ENCODE peak calls at places on chromosome 11, in six cellular contexts. A is activated gamma-delta T cell treated with Interleukin-2 at 50 U/mL for 16 hours, D is fibroblast of the conjunctiva, T is cardiac muscle cell, U is amniotic stem cell, L is AG10803. I is an unnamed sample.

GRCh38 chr11:76770642-76771445 is 12.3 kb upstream of the TSKU start:
- DNase-seq in D (no peak), A (no peak), T (no peak), L (peak), U (peak), I (peak)

GRCh38 chr11:122642971-122643370 is 12.6 kb upstream of the UBASH3B start:
- DNase-seq in U (no peak), A (no peak), L (no peak), D (no peak), T (no peak), I (no peak)

GRCh38 chr11:131978351-131978750 is 607.9 kb downstream of the NTM start:
- DNase-seq in A (no peak), D (no peak), L (no peak), T (no peak), U (no peak), I (no peak)

GRCh38 chr11:9066432-9066925 is 24.9 kb downstream of the SCUBE2 start:
- DNase-seq in A (no peak), U (no peak), D (no peak), T (no peak), L (no peak), I (no peak)

GRCh38 chr11:133927690-133928627 is 28.8 kb downstream of the IGSF9B start:
- DNase-seq in A (peak), D (no peak), L (peak), U (peak), T (peak), I (no peak)

GRCh38 chr11:62757846-62758788 is 3.3 kb upstream of the POLR2G start:
- DNase-seq in D (no peak), U (no peak), T (no peak), L (no peak), A (no peak), I (no peak)

GRCh38 chr11:65362320-65362931 is 7.9 kb downstream of the TIGD3 start:
- DNase-seq in L (no peak), D (no peak), U (no peak), T (no peak), A (no peak), I (no peak)

GRCh38 chr11:95717314-95717713 is 72.3 kb downstream of the FAM76B start:
- DNase-seq in A (no peak), T (no peak), U (no peak), D (no peak), L (no peak), I (no peak)

GRCh38 chr11:69328231-69328630 is 34.3 kb downstream of the MYEOV start:
- DNase-seq in D (no peak), L (no peak), A (no peak), T (no peak), U (no peak), I (no peak)

GRCh38 chr11:65571420-65571819 is 918 bp upstream of the FAM89B start:
- DNase-seq in U (no peak), D (no peak), L (no peak), T (no peak), A (no peak), I (no peak)

GRCh38 chr11:46391186-46391577 is 394 bp downstream of the CHRM4 start:
- DNase-seq in L (no peak), A (no peak), U (no peak), T (no peak), D (no peak), I (no peak)

GRCh38 chr11:107102692-107103463 is 84.6 kb upstream of the GUCY1A2 start:
- DNase-seq in T (no peak), L (no peak), U (no peak), D (no peak), A (no peak), I (no peak)

GRCh38 chr11:67022961-67023956 is at the start of gene SYT12:
- DNase-seq in D (no peak), A (no peak), T (peak), L (no peak), U (no peak), I (no peak)

GRCh38 chr11:12787847-12788246 is 113.6 kb downstream of the TEAD1 start:
- DNase-seq in D (no peak), T (no peak), U (no peak), L (peak), A (no peak), I (peak)

GRCh38 chr11:65298131-65298535 is 16.5 kb upstream of the CDC42EP2 start:
- DNase-seq in A (no peak), L (peak), D (no peak), U (no peak), T (no peak), I (no peak)

GRCh38 chr11:88603499-88603898 is 266.0 kb upstream of the CTSC start:
- DNase-seq in D (peak), U (no peak), A (no peak), T (no peak), L (peak), I (no peak)

GRCh38 chr11:1234771-1235614 is 12.1 kb downstream of the MUC5B start:
- DNase-seq in A (no peak), T (no peak), D (no peak), L (no peak), U (no peak), I (no peak)